ENCODE peak calls at places on chromosomes 4 and X, in four cellular contexts. V is H1, J is NT2/D1, W is HepG2. Y is an unnamed sample.

GRCh38 chr4:184957451-184958115 is 60.7 kb upstream of the HELT start:
- DNase-seq in V (no peak), J (no peak), W (no peak), Y (no peak)

GRCh38 chr4:181966084-181966483 is 277.1 kb upstream of the TENM3 start:
- DNase-seq in V (no peak), J (no peak), W (no peak), Y (no peak)

GRCh38 chrX:65723706-65724105 is 56.3 kb downstream of the MSN start:
- DNase-seq in V (no peak), J (no peak), W (no peak), Y (no peak)

GRCh38 chr4:122958505-122958904 is 36.1 kb upstream of the NUDT6 start:
- DNase-seq in V (no peak), J (no peak), W (no peak), Y (no peak)

GRCh38 chrX:38260231-38260630 is 39.6 kb upstream of the SRPX start:
- DNase-seq in V (peak; percentile 43), J (peak; percentile 36), W (peak; percentile 25), Y (peak; percentile 68)

GRCh38 chrX:34810364-34810763 is 132.2 kb upstream of the FAM47B start:
- DNase-seq in V (no peak), J (no peak), W (no peak), Y (no peak)

GRCh38 chrX:16552546-16552945 is 97.4 kb upstream of the S100G start:
- DNase-seq in V (no peak), J (no peak), W (no peak), Y (no peak)

GRCh38 chr4:147644471-147644870 is 27.3 kb downstream of the TMEM184C start:
- DNase-seq in V (no peak), J (no peak), W (no peak), Y (no peak)

DNA sequence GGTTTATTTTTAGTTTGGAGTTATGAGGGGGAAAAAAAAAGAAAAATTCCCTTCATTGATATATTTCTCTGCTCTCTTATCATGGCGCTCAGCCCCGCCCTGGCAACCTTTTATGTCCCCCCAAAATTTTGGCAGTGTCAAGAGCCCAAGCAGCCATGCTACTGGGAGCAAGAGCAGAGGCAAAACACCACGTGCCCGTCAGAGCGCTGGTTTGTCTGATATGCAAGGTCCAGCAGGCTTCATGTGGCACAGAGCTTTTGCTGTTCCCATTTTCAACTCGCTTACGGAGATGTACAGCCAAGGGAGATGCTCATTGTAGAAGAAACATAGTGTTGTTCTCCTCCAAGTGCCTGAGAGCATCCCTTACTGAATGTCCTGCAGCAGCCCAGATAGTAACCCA is 27.3 kb downstream of the SLITRK2 start:
- DNase-seq in V (no peak), J (no peak), W (no peak), Y (no peak)
- TF ChIP-seq SUZ12 in V (no peak), J (no peak), W (no peak), Y (no peak)

GRCh38 chr4:100461796-100462195 is 56.0 kb downstream of the EMCN start:
- DNase-seq in V (no peak), J (no peak), W (no peak), Y (no peak)

DNA sequence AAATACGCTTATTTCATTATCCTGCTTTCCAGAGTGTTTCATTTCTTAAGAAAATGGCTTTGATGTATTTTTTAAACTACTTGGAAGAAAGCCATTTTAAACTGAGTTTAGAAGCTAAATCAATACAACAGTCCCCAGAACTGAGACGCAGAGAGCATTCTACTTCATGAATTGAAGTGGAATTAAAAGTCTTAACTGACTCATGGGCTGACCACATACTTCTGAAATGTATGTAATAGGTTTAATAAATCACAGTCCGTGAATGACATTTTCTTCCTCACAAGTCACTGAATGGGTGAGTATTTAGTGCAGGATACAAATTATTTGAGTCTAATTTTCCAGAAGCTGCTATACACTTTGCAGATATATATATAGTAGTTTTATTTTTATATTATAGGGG is 55.6 kb downstream of the EMCN start:
- DNase-seq in V (no peak), J (no peak), W (no peak), Y (no peak)
- TF ChIP-seq SUZ12 in V (no peak), J (no peak), W (no peak), Y (no peak)

GRCh38 chr4:168496834-168497233 is at the start of gene PALLD:
- DNase-seq in V (no peak), J (no peak), W (no peak), Y (peak; percentile 23)
- TF ChIP-seq SUZ12 in V (no peak), J (no peak), W (no peak), Y (no peak)

GRCh38 chr4:7826176-7826908 is 113.3 kb downstream of the AFAP1 start:
- DNase-seq in V (no peak), J (no peak), W (no peak), Y (no peak)

GRCh38 chr4:7824218-7824617 is 115.4 kb downstream of the AFAP1 start:
- DNase-seq in V (no peak), J (no peak), W (no peak), Y (no peak)

GRCh38 chr4:7822858-7823257 is 116.8 kb downstream of the AFAP1 start:
- DNase-seq in V (no peak), J (no peak), W (no peak), Y (no peak)

GRCh38 chr4:7821245-7822165 is 118.2 kb downstream of the AFAP1 start:
- DNase-seq in V (no peak), J (no peak), W (no peak), Y (no peak)

DNA sequence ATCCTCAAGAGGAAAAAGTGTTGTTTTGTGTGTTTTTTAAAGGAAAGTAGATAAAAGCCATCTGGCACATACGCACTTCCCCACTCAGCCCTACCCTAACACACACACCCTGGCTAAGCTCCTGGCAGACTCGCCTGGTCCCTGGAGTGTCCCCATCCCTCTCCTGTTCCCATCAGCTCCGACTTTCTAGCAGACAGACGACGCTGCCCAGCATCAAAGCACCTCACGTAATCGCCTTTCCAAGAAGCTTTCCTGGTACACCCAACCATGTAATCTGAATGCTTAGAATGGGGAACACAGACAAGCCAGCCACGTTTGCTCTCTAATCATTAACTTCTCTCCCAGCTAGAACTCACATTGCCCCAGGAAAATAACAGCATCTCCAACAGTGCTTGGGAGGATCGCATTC is 116.2 kb downstream of the AFAP1 start:
- DNase-seq in V (no peak), J (no peak), W (peak; percentile 66), Y (no peak)
- TF ChIP-seq SUZ12 in V (no peak), J (no peak), W (no peak), Y (no peak)

DNA sequence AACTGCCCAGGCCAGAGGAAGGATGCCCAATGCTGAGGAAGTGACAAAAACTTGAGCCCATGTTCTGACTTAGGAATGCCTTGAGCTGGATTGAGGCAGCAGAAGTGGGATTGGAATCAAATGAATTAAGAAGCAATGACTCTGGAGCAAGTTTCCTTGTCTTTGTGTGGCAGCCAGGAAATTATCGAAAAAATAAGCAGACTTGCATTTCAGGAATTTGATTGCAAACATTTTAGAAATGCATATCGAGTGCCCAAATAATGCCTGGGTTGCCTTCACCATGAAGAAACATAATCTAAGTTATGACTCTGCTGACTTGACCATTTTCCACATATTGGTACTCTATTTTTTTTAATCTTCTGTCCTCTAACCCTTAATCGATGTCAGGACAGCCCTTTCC is 9.5 kb downstream of the CYTL1 start:
- DNase-seq in V (no peak), J (no peak), W (no peak), Y (no peak)
- TF ChIP-seq SUZ12 in V (no peak), J (no peak), W (no peak), Y (no peak)

DNA sequence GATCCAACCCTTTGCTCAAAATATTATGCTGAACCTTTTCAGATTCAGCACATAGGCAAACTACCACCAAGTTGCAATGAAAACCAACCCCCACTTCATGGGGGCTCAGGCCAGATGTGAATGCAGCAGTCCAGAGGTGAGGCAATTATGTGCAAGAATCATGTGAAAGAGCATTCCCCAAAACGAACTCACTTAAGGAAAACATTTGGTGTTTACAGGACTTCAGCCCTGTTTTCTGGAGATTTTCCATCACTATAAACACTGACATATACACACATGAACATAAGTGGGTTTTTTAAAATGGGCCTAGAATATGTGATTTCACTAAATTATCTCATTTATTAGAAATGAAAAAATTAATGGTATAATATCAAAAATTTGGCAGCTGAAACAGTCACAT is 31.5 kb downstream of the BMP3 start:
- DNase-seq in V (no peak), J (no peak), W (no peak), Y (no peak)
- TF ChIP-seq SUZ12 in V (no peak), J (no peak), W (no peak), Y (no peak)